ENCODE peak calls at places on chromosomes 13 and 19, in four cellular contexts. N is CD8-positive, alpha-beta memory T cell; K is heart right ventricle; E is ascending aorta. A is an unnamed sample.

GRCh38 chr13:99406799-99407201 is 94.5 kb upstream of the TM9SF2 start:
- DNase-seq in N (no peak), K (no peak), E (no peak), A (no peak)

GRCh38 chr13:113815151-113816058 is 48.5 kb downstream of the GAS6 start:
- DNase-seq in K (no peak), E (no peak), N (peak; percentile 49), A (no peak)

GRCh38 chr13:108346376-108346775 is 76.9 kb downstream of the TNFSF13B start:
- DNase-seq in K (no peak), E (no peak), N (no peak), A (peak; percentile 21)

GRCh38 chr13:100646030-100646673 is 28.4 kb downstream of the TMTC4 start:
- DNase-seq in N (no peak), K (no peak), E (no peak), A (no peak)

GRCh38 chr13:67742478-67742877 is 512.3 kb upstream of the PCDH9 start:
- DNase-seq in K (no peak), E (no peak), N (no peak), A (no peak)

GRCh38 chr19:4710281-4710600 is 13.4 kb downstream of the DPP9 start:
- DNase-seq in N (no peak), K (no peak), E (no peak), A (no peak)

GRCh38 chr19:42062381-42062780 is 7.6 kb downstream of the GRIK5 start:
- DNase-seq in N (no peak), E (no peak), K (no peak), A (no peak)

GRCh38 chr13:52739468-52740071 is at the start of gene CNMD:
- DNase-seq in E (no peak), N (no peak), K (no peak), A (no peak)

GRCh38 chr19:37654525-37654832 is 786 bp downstream of the ZFP30 start:
- DNase-seq in K (no peak), N (no peak), E (no peak), A (no peak)

GRCh38 chr19:15629003-15629880 is 11.5 kb upstream of the CYP4F3 start:
- DNase-seq in E (peak; percentile 12), K (peak; percentile 83), N (peak; percentile 83), A (peak; percentile 64)

GRCh38 chr13:64154514-64154913 is 2738.9 kb upstream of the PCDH20 start:
- DNase-seq in K (no peak), E (no peak), N (no peak), A (no peak)

GRCh38 chr13:33017410-33017929 is 1.2 kb downstream of the KL start:
- DNase-seq in E (no peak), K (peak; percentile 35), N (peak; percentile 18), A (no peak)

GRCh38 chr13:61029064-61029463 is 386.6 kb downstream of the PCDH20 start:
- DNase-seq in K (no peak), E (no peak), N (no peak), A (no peak)

GRCh38 chr13:29756506-29756905 is 93.9 kb downstream of the UBL3 start:
- DNase-seq in E (no peak), N (no peak), K (no peak), A (no peak)

GRCh38 chr13:100675660-100676129 is 1.1 kb upstream of the TMTC4 start:
- DNase-seq in K (no peak), E (no peak), N (no peak), A (no peak)

GRCh38 chr19:38951187-38951586 is 20.4 kb downstream of the MRPS12 start:
- DNase-seq in E (no peak), N (no peak), K (no peak), A (no peak)

GRCh38 chr13:36130542-36131214 is 504 bp downstream of the DCLK1 start:
- DNase-seq in K (peak; percentile 40), E (no peak), N (no peak), A (no peak)

GRCh38 chr19:49151339-49152217 is 3.6 kb downstream of the HRC start:
- DNase-seq in E (no peak), K (peak; percentile 70), N (no peak), A (no peak)

GRCh38 chr13:92994056-92994455 is 232.6 kb upstream of the GPC6 start:
- DNase-seq in K (no peak), N (no peak), E (no peak), A (no peak)

DNA sequence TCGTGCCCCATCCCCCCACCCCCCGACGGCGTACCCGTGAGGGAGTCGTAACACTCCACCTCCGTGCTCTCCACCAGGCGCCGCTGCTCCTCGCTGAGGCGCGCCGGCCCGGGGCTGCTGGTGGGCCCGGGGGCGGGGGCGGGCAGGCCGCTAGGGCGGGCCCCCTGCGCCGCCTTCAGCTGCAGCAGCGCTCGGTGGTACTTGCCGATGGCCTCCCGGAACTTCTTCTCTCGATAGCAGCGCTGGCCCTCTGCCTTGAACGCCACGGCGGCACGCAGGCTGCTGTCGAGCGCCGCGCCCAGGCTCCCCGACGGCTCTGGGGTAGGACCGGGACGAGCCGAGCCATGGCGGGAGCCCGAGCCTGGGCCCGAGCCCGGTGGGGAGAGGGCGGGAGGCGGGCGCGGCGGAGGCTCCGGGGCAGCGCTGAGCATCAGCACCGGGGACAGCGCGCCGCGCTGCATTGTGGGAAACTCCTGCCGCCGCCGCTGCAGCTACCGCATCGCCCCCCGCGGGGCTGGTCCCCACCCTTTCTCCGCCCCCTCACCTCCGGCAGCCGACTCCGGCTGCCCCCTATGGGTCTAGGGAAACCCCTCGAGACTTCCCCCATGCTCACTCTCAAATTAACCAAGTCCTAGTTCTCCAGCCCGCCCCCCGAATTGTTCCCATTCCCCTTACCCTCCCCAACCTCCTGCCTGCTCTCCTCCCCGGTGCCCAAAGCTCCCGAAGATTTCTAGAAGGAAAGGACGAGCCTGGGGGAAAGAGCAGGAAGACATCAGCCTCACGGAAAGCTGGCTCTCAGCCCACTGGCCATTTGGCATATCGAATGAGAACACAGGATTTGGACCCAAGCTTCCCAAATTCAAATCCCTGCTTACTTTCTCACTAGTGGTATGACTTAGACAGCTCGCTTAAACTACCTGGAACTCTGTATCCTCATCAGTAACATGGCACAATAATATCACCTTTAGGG is at the start of gene TTC9B:
- DNase-seq in N (peak; percentile 58), E (no peak), K (no peak), A (peak; percentile 7)
- H3K27ac ChIP-seq in N (no peak within 1 kb of the TSS), E (no peak within 1 kb of the TSS), K (no peak within 1 kb of the TSS), A (no peak within 1 kb of the TSS)

DNA sequence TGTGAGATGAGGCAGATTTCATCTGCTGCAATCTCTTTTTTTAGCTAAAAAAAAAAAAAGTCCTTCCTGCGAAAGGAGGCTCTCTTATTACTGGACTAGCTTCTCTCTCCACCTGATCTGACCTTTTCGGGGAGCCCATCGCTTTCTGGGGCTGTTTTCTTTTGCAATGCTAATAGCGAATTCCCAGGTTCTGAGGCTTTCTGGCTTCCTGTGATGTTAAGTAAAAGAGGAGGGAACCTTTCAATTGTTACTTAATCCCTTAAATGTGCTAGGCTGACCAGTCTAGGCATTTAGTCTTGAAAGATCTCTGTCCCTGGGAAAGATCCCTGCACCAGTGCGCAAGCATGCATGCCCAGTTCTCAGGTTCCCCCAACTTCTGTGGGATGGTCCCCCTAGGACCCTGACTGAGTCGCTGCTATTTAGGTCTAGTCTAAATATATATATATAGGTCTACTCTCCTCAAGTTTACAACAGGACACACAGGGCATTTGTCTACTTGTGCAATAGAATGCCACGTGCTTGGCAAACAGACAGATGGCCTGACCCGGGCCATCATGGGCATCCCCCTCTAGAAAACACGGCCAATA is 224.7 kb downstream of the ZNF536 start:
- DNase-seq in K (no peak), E (no peak), N (no peak), A (no peak)
- H3K4me3 ChIP-seq in K (no peak overlapping the region), E (no peak overlapping the region), N (no peak overlapping the region), A (no peak overlapping the region)

DNA sequence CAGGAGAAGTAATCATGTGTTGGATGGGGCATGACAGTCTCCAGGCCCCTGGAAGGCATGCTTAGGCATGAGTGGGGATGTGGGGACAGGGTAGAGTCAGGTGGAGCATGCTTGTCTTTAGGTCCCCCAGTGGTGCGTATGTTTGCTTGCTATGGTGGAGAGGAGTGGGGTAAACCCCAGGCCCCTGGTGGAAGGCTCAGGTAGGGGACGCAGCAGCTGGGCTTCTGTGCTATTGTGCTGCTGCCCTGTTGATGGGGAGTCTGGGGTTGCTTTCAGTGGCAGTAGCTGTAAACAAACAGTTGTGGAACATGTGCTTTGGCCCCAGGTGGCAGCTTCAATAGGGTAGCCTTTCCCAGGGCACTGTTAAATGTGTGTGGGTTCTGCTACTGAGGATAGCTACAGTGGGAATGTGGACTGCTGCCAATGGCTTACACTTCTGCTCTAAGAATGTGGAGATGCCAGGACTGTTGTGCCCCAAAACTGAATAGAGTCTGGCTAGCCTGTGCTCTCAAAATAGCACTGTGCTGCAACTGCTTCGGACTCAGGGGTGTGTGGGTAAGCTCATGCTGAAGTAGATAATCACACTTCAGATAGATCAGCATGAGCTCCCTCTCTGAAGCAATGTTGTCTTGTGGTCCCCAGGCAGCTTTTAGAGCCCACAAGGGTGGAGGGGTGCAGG is 1257.3 kb downstream of the DIAPH3 start:
- DNase-seq in K (no peak), E (no peak), N (no peak), A (no peak)
- H3K27ac ChIP-seq in K (no peak overlapping the region), E (no peak overlapping the region), N (no peak overlapping the region), A (no peak overlapping the region)

GRCh38 chr19:19146865-19147264 is 8.6 kb upstream of the TMEM161A start:
- DNase-seq in N (no peak), E (no peak), K (no peak), A (no peak)

GRCh38 chr19:19146000-19146608 is 7.8 kb upstream of the TMEM161A start:
- DNase-seq in N (peak; percentile 79), K (peak; percentile 83), E (peak; percentile 25), A (peak; percentile 70)

GRCh38 chr19:19147344-19147743 is 9.1 kb upstream of the TMEM161A start:
- DNase-seq in E (no peak), N (no peak), K (no peak), A (no peak)

GRCh38 chr19:19142347-19142746 is 4.1 kb upstream of the TMEM161A start:
- DNase-seq in K (no peak), N (no peak), E (no peak), A (no peak)

DNA sequence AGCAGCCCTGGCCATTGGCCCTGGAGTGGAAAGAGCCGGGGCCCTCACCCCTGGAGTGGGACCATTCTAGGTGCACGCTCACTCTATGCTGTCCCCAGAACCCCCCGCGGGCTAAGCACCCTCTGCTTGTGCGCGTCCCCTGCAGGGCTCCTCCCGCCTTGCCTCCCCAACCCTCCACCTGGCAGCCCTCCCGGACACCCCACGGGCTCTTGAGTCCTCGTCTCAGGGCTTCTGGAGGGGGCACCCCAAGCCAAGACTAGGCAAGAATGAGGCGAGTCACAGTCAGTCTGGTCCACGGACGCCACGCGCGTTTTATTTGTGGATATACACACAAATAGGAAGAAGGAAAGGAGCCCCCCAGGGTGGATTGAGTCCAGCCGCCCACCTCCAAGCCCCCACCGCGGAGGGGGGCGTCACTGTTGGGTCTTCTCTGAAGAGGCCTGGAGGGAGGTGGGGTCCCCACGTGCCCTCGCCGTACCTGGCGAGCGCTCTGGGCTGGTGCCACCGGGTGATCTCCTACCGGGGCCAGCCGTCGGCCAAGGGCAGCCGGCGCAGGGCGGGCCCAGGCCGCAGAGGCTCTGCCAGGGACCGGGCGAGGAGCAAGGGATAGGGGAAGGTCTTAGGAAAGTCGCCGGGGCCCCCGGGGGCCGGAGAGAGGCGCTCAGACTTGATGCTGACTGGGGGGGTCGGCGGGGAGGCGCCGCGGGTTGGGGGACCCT is 7.2 kb upstream of the TMEM161A start:
- DNase-seq in E (no peak), K (no peak), N (no peak), A (no peak)
- H3K4me3 ChIP-seq in E (peak overlapping the region; percentile 28), K (no peak overlapping the region), N (no peak overlapping the region), A (no peak overlapping the region)

GRCh38 chr13:21054313-21054712 is 7.1 kb downstream of the LATS2 start:
- DNase-seq in E (no peak), K (no peak), N (no peak), A (no peak)
- H3K27ac ChIP-seq in E (peak overlapping the region; percentile 7), K (peak overlapping the region; percentile 52), N (no peak overlapping the region), A (no peak overlapping the region)

GRCh38 chr19:11578342-11579142 is 1.1 kb upstream of the ACP5 start:
- DNase-seq in K (peak; percentile 46), N (peak; percentile 45), E (no peak), A (peak; percentile 18)
- H3K4me3 ChIP-seq in K (peak overlapping the region; percentile 17), N (peak overlapping the region; percentile 57), E (peak overlapping the region; percentile 26), A (peak overlapping the region; percentile 68)